ENCODE peak calls at places on chromosomes 7 and 10, in four cellular contexts. N is A549, Q is LNCaP clone FGC, P is tibial nerve. M is an unnamed sample.

GRCh38 chr10:48463318-48464003 is 141.4 kb downstream of the ARHGAP22 start:
- DNase-seq in P (no peak), N (no peak), Q (no peak), M (no peak)

GRCh38 chr7:768881-769504 is 41.9 kb upstream of the PRKAR1B start:
- DNase-seq in P (no peak), N (no peak), Q (no peak), M (no peak)

GRCh38 chr7:4776160-4776623 is 769 bp downstream of the AP5Z1 start:
- DNase-seq in N (no peak), Q (no peak), P (no peak), M (no peak)

GRCh38 chr7:157204134-157204533 is 65.4 kb downstream of the UBE3C start:
- DNase-seq in P (no peak), N (no peak), Q (no peak), M (no peak)

GRCh38 chr10:89373916-89374711 is 3.7 kb upstream of the IFIT1B start:
- DNase-seq in Q (peak), N (no peak), P (peak), M (no peak)

GRCh38 chr10:130109796-130110235 is 814 bp downstream of the C10orf143 start:
- DNase-seq in Q (peak), P (peak), N (peak), M (peak)

GRCh38 chr7:77409739-77410545 is 6.2 kb downstream of the GSAP start:
- DNase-seq in Q (no peak), N (no peak), P (no peak), M (no peak)

GRCh38 chr7:30472771-30473392 is 5.7 kb downstream of the NOD1 start:
- DNase-seq in Q (no peak), N (no peak), P (no peak), M (no peak)

GRCh38 chr7:77580762-77581350 is 43.8 kb downstream of the PTPN12 start:
- DNase-seq in P (no peak), Q (no peak), N (no peak), M (no peak)

GRCh38 chr7:130392456-130392860 is 12.2 kb downstream of the CPA1 start:
- DNase-seq in P (no peak), Q (no peak), N (no peak), M (no peak)

GRCh38 chr7:73966941-73967831 is 60.8 kb upstream of the ELN start:
- DNase-seq in P (no peak), N (no peak), Q (no peak), M (no peak)

GRCh38 chr7:147153571-147153970 is 1037.0 kb downstream of the CNTNAP2 start:
- DNase-seq in P (no peak), N (no peak), Q (no peak), M (no peak)

GRCh38 chr10:110491346-110491745 is 6.4 kb upstream of the DUSP5 start:
- DNase-seq in P (no peak), Q (no peak), N (no peak), M (no peak)

GRCh38 chr10:7667262-7668141 is 736 bp upstream of the ITIH5 start:
- DNase-seq in P (no peak), N (no peak), Q (no peak), M (no peak)

GRCh38 chr10:17564911-17565310 is 52.3 kb downstream of the HACD1 start:
- DNase-seq in P (no peak), N (no peak), Q (no peak), M (no peak)

GRCh38 chr10:18610517-18610916 is 40.9 kb downstream of the NSUN6 start:
- DNase-seq in P (no peak), N (peak), Q (peak), M (no peak)

GRCh38 chr7:133253522-133253882 is 624 bp downstream of the EXOC4 start:
- DNase-seq in N (no peak), P (no peak), Q (no peak), M (no peak)

GRCh38 chr10:22022257-22023051 is 18.9 kb upstream of the DNAJC1 start:
- DNase-seq in Q (no peak), P (no peak), N (no peak), M (no peak)

GRCh38 chr10:79984851-79985250 is 35.9 kb upstream of the SFTPD start:
- DNase-seq in Q (no peak), N (no peak), P (no peak), M (no peak)

GRCh38 chr10:89275383-89275782 is 23.8 kb upstream of the LIPA start:
- DNase-seq in Q (no peak), P (no peak), N (no peak), M (no peak)

GRCh38 chr10:4780782-4781181 is 45.2 kb upstream of the AKR1E2 start:
- DNase-seq in N (no peak), Q (no peak), P (no peak), M (no peak)

GRCh38 chr10:84783386-84783785 is 455.0 kb downstream of the CCSER2 start:
- DNase-seq in N (peak), Q (no peak), P (no peak), M (no peak)

GRCh38 chr10:49348593-49348992 is 47.3 kb downstream of the DRGX start:
- DNase-seq in N (no peak), Q (no peak), P (no peak), M (no peak)

GRCh38 chr10:80460399-80461207 is 6.5 kb downstream of the TSPAN14 start:
- DNase-seq in N (no peak), P (no peak), Q (peak), M (no peak)

GRCh38 chr7:102288285-102288930 is 1.7 kb downstream of the SH2B2 start:
- DNase-seq in P (no peak), Q (no peak), N (no peak), M (no peak)

GRCh38 chr7:14013880-14014279 is 24.4 kb upstream of the ETV1 start:
- DNase-seq in N (no peak), Q (no peak), P (no peak), M (no peak)

GRCh38 chr7:108189733-108190388 is 59.7 kb upstream of the LAMB4 start:
- DNase-seq in Q (no peak), P (no peak), N (no peak), M (no peak)

GRCh38 chr7:22587322-22587721 is 87.3 kb upstream of the STEAP1B start:
- DNase-seq in N (no peak), Q (no peak), P (no peak), M (no peak)

GRCh38 chr10:45581497-45582385 is 90.8 kb downstream of the ZFAND4 start:
- DNase-seq in N (no peak), Q (no peak), P (no peak), M (no peak)

GRCh38 chr7:117282239-117282812 is 40.5 kb downstream of the WNT2 start:
- DNase-seq in Q (no peak), P (no peak), N (no peak), M (no peak)

GRCh38 chr7:117281562-117281961 is 41.3 kb downstream of the WNT2 start:
- DNase-seq in N (no peak), Q (no peak), P (no peak), M (no peak)

GRCh38 chr7:117283779-117284178 is 39.1 kb downstream of the WNT2 start:
- DNase-seq in P (no peak), Q (no peak), N (no peak), M (no peak)

GRCh38 chr7:117284692-117285091 is 38.2 kb downstream of the WNT2 start:
- DNase-seq in P (no peak), N (no peak), Q (no peak), M (no peak)

DNA sequence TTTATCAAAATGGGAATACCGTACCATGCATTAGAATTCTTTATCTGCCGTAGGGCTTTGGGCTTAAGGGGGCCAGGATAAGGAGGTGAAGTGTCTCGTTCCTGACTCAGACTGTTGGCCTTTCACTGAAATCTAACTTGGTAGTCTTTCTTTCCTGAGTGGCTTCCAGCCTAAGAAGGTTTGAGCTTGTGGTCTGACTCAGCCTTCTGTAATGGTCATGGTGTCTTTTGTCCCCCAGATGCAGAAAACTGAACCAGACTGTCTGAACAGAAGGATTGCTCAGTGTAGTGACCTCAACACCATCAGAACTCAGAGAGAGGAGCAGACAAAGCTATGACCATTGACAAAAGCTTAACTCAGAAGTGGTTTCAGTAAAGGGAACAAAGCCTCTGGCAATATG is 39.5 kb downstream of the WNT2 start:
- DNase-seq in N (no peak), Q (no peak), P (no peak), M (no peak)
- TF ChIP-seq CTCF in N (no peak), Q (no peak), P (no peak), M (no peak)

DNA sequence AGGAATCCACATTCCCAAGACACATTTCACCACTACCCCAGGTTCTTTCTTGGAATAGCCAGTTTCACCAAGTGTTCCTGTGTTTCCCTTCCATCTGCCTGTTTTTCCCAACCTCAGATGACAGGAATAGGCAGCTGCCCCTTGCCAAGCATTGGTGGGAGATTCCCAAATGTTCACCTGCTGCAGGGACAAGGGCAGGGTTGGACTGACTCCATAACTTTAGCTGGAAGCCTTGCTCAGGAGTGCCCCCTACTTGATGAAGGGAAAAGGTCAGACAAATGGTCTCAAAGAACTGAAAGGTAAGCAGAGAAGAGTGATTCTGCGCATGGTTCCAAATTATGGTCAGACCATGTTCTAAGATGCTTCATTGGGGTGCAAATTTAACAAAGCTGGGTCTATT is 45.1 kb upstream of the LYZL1 start:
- DNase-seq in P (no peak), Q (no peak), N (no peak), M (no peak)
- TF ChIP-seq CTCF in P (no peak), Q (peak), N (peak), M (no peak)

DNA sequence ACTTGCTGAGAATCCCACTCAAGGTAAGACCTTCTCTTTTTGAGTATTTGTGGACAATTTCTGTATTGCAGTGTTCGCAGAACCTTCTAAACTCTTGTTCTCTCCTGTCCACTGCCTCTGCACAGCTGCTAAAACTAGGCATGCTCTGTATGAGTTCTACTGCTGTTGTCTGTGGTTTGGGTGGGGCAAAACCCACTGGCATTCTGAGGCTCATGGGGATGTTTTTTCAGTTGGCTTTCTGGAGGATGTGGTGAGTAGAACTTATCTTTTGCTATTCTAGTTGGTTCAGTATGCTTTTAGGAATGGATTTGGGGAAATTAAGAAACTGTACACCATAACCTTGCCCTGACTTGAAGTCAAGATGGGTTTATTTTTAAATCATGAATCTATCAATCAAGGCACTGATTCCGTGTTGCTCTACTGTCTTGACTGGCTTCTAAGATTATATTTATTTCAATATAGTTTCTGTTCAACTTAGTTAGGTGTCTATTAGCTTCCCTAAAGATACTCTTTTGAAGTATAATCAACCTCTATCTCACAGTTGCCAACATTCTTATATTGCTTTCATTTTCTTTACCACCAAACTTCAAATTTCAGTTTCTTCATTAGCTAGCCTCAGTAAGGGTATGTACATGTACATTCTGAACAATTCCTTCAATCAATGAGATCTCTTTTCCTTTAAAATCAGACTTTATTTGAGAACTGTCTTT is 25.0 kb upstream of the C1GALT1 start:
- DNase-seq in Q (no peak), P (no peak), N (no peak), M (no peak)
- TF ChIP-seq CTCF in Q (no peak), P (no peak), N (no peak), M (no peak)

DNA sequence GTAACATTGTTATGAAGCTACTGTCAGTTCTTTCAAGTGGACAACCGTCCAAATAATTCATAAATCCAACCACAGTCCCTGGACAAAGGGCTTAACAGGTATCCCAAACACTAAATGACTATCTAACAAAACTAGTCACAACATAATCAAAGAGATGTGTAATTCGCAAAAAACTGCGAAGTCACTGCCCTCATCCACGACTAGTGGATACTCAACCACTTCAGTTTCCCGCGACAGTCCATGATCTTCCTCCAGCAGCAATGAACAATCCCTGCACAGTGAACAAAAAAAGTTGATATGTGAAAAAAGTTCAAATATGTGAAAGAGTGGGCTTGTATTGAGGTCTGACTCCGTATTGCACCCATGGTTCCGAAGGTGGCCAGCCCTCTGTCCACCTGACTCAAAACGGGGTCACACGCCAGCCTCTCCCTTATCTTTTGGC is 284 bp downstream of the DCLRE1A start:
- DNase-seq in Q (no peak), P (no peak), N (no peak), M (no peak)
- TF ChIP-seq CTCF in Q (no peak), P (no peak), N (no peak), M (no peak)

DNA sequence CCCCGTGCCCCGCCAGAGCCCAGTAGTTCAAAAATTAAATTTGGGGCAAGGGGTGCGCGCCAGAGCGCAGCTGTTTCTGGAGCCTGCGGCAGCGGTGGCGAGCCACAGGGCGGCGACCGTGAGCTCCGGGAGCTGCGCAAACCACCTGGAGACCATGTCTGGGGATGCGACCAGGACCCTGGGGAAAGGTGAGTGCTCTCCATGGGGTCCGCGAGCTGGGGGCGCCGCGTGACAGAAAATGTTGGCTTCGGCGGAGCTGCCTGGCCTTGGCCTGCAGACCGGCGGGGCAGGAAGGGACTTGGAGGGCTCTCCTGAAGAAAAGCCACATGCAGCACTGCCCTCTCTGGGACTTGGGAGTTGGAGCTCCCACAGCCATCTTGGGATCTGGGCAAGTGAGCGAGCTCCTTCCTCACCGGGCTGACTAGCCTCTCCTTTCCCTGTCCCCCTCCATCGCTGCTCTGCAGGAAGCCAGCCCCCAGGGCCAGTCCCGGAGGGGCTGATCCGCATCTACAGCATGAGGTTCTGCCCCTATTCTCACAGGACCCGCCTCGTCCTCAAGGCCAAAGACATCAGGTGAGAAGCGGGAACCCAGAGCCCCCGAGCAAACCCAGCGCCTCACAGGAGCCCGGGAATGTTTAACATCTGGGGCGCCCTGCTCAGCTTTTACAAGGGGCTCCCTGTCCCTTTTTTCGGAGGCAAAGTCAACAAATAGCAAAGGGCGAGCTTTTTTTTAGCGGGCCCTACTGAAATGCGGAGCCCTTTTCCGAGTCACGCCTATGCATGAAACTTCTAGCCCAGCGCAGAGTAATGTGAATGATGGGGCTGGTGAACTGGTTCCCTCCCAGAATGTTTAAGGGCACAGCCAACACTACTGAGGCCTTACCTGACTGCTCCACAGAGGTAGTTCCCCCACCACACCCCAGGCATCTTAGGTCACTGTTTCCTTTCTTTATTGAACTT is 6.1 kb downstream of the GSTO2 start:
- DNase-seq in Q (no peak), P (no peak), N (peak), M (no peak)
- TF ChIP-seq CTCF in Q (no peak), P (peak), N (peak), M (peak)

DNA sequence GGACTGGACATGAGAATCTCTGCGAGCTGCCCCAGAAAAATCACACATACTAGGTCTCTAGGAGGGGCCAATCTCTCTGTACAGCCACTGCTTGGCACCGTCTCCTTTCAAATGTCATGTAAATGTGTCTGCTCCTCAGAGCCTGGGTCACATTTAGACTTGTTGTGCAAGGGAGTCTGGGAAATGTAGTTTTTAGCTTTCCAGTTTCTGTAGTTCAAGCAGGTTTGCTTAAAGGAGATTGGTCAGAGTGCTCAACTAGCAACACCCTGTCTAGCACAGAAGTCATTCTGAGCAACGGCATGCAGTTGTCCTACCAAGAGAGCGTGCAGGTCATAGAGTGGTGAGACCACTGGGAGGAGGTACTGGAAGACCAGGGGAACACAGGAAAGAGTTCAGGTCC is 60.1 kb downstream of the CHN2 start:
- DNase-seq in Q (no peak), P (no peak), N (no peak), M (no peak)
- TF ChIP-seq CTCF in Q (no peak), P (no peak), N (no peak), M (no peak)

DNA sequence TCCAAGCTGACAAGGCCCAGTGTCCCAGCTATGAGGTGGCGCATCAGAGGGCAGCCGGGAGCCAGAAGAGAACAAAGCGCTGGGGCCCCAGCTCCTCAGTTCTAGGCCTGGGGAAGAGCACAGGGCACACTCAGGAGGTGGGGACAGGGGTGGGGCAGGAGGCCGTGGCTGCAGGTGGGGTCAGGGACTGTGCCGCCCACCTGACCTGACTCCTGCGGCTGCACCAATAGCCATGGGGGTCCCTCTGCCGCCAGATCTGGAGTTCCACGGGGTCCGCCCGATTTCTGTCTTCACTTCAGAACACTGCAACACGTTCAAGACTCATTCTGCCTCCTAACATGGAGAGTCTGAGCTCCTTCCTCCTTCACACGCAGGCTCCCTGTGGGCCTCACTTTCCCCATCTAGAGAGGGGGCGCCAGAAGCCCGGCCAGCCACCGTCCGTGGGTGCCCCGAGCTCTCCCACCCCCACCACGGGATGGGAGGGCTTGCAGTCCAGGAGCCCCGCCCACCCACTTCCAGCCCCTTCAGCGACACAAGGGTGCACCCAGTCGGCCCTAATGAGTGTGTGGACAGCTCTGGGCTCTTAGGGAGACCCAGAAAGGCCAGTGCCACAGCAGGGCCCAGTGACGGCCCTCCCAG is 278.3 kb downstream of the MAD1L1 start:
- DNase-seq in N (no peak), Q (no peak), P (no peak), M (no peak)
- TF ChIP-seq CTCF in N (no peak), Q (no peak), P (no peak), M (no peak)

DNA sequence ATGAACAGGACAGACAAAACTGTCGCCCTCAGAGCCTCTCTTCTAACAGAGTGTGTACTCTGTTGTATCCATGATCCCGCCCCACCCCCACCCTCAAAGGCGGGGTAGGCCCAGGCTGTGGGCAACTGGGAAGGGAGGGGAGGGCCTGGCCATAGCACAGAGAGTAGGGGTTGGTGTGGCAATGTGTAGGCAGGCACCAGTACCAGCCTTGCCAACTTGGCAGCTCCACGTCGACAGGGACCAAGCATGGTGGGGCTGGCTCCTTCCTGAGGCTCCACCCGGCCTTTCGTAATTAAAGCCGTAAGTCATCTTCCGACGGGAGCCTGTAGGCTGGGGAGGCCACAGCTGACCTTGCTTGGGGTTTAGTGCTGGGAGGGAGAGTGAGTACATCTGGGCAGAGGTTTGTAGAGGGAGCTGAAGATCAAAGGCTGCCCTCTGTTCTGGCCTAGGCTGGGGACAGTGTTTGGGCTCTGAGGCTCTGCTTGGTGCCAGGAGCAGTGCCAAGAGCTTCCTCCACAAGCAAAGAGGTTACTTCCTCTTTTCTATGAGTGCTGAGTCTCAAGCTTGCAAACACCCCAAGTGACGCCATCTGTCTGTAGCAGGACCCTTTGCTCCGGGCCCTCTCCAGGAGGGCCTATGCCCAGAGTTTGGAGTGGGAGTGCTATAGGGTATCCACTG is 121.6 kb downstream of the C10orf105 start:
- DNase-seq in N (no peak), P (peak), Q (no peak), M (peak)
- TF ChIP-seq CTCF in N (no peak), P (no peak), Q (no peak), M (no peak)